ENCODE peak calls at places on chromosomes 3 and 15, in five cellular contexts. Z, H, F, D and S are unnamed samples.

GRCh38 chr3:52800079-52800478 is 5.5 kb downstream of the ITIH3 start:
- DNase-seq in Z (no peak), H (no peak), F (no peak), D (no peak), S (no peak)

GRCh38 chr3:163587342-163587741 is 1491.0 kb downstream of the SI start:
- DNase-seq in Z (peak), H (no peak), F (no peak), D (no peak), S (no peak)

GRCh38 chr15:41241251-41241964 is 10.3 kb downstream of the CHP1 start:
- DNase-seq in Z (no peak), H (no peak), F (no peak), D (no peak), S (peak)

GRCh38 chr3:29057326-29057725 is 223.5 kb upstream of the RBMS3 start:
- DNase-seq in Z (no peak), H (no peak), F (no peak), D (peak), S (no peak)

GRCh38 chr15:77059761-77060345 is 11.1 kb downstream of the TSPAN3 start:
- DNase-seq in Z (no peak), H (no peak), F (no peak), D (no peak), S (no peak)

GRCh38 chr3:177981576-177981975 is 554.7 kb upstream of the KCNMB2 start:
- DNase-seq in Z (no peak), H (no peak), F (no peak), D (no peak), S (no peak)

GRCh38 chr3:28267984-28268849 is 26.8 kb downstream of the CMC1 start:
- DNase-seq in Z (peak), H (no peak), F (no peak), D (no peak), S (no peak)

GRCh38 chr15:57245130-57245529 is 131.2 kb upstream of the CGNL1 start:
- DNase-seq in Z (no peak), H (no peak), F (no peak), D (no peak), S (no peak)

GRCh38 chr3:172627057-172627809 is 83.6 kb downstream of the NCEH1 start:
- DNase-seq in Z (no peak), H (no peak), F (no peak), D (peak), S (no peak)

GRCh38 chr3:127772776-127773751 is 49.3 kb downstream of the MGLL start:
- DNase-seq in Z (no peak), H (no peak), F (no peak), D (no peak), S (no peak)

GRCh38 chr3:127914584-127914983 is 448 bp upstream of the KBTBD12 start:
- DNase-seq in Z (peak), H (no peak), F (no peak), D (no peak), S (no peak)

GRCh38 chr3:38000965-38001455 is 10.4 kb downstream of the VILL start:
- DNase-seq in Z (no peak), H (no peak), F (no peak), D (no peak), S (no peak)

GRCh38 chr3:46672349-46672695 is 21.2 kb downstream of the ALS2CL start:
- DNase-seq in Z (no peak), H (no peak), F (no peak), D (no peak), S (no peak)

GRCh38 chr3:150299221-150299620 is 108.9 kb upstream of the TSC22D2 start:
- DNase-seq in Z (no peak), H (no peak), F (no peak), D (no peak), S (no peak)

GRCh38 chr3:48130321-48130881 is 57.8 kb downstream of the CDC25A start:
- DNase-seq in Z (no peak), H (no peak), F (no peak), D (peak), S (no peak)

GRCh38 chr15:101453123-101454120 is 36.1 kb downstream of the PCSK6 start:
- DNase-seq in Z (no peak), H (no peak), F (no peak), D (no peak), S (no peak)

GRCh38 chr3:17190353-17191078 is 305.8 kb downstream of the PLCL2 start:
- DNase-seq in Z (no peak), H (no peak), F (no peak), D (no peak), S (no peak)

GRCh38 chr15:83278191-83278590 is 6.3 kb downstream of the BNC1 start:
- DNase-seq in Z (peak), H (no peak), F (no peak), D (no peak), S (no peak)

GRCh38 chr15:30038667-30039523 is 43.9 kb upstream of the GOLGA8J start:
- DNase-seq in Z (peak), H (no peak), F (no peak), D (no peak), S (no peak)

GRCh38 chr3:158791259-158791920 is 10.5 kb upstream of the MFSD1 start:
- DNase-seq in Z (peak), H (peak), F (peak), D (no peak), S (peak)

GRCh38 chr15:89591834-89592233 is 16.6 kb downstream of the TICRR start:
- DNase-seq in Z (no peak), H (no peak), F (no peak), D (no peak), S (no peak)

GRCh38 chr3:37072892-37073291 is 79.6 kb downstream of the MLH1 start:
- DNase-seq in Z (peak), H (no peak), F (no peak), D (peak), S (no peak)

GRCh38 chr15:78840661-78841060 is 29.4 kb upstream of the ADAMTS7 start:
- DNase-seq in Z (no peak), H (peak), F (no peak), D (no peak), S (no peak)

GRCh38 chr15:25545017-25545416 is 106.2 kb upstream of the UBE3A start:
- DNase-seq in Z (peak), H (no peak), F (no peak), D (no peak), S (no peak)

GRCh38 chr3:174355505-174355904 is 503.6 kb upstream of the NAALADL2 start:
- DNase-seq in Z (peak), H (no peak), F (no peak), D (no peak), S (no peak)

GRCh38 chr3:11539677-11540076 is 104.0 kb downstream of the VGLL4 start:
- DNase-seq in Z (peak), H (no peak), F (no peak), D (no peak), S (peak)

GRCh38 chr3:66372681-66373350 is 128.0 kb downstream of the LRIG1 start:
- DNase-seq in Z (peak), H (no peak), F (peak), D (no peak), S (peak)

GRCh38 chr3:38651153-38651789 is 1.8 kb upstream of the SCN5A start:
- DNase-seq in Z (peak), H (peak), F (peak), D (no peak), S (peak)

GRCh38 chr3:74119221-74119620 is 494.5 kb upstream of the PDZRN3 start:
- DNase-seq in Z (no peak), H (no peak), F (no peak), D (no peak), S (peak)

GRCh38 chr15:73599934-73600333 is 33.3 kb downstream of the NPTN start:
- DNase-seq in Z (peak), H (no peak), F (no peak), D (no peak), S (no peak)

GRCh38 chr15:43150171-43150929 is 17.0 kb downstream of the TMEM62 start:
- DNase-seq in Z (peak), H (no peak), F (no peak), D (peak), S (no peak)

GRCh38 chr3:9135930-9136525 is 113.4 kb downstream of the SRGAP3 start:
- DNase-seq in Z (no peak), H (no peak), F (no peak), D (no peak), S (no peak)

GRCh38 chr15:80152896-80153876 is at the start of gene FAH:
- DNase-seq in Z (peak), H (peak), F (peak), D (no peak), S (no peak)

GRCh38 chr3:53044371-53045106 is 1.3 kb downstream of the SFMBT1 start:
- DNase-seq in Z (peak), H (peak), F (peak), D (peak), S (no peak)

GRCh38 chr3:106121491-106122289 is 252.9 kb upstream of the CBLB start:
- DNase-seq in Z (peak), H (no peak), F (no peak), D (no peak), S (no peak)